ENCODE peak calls at places on chromosomes 3 and 15, in four cellular contexts. Q is NCI-H226, O is AG08396, A is lower leg skin. B is an unnamed sample.

GRCh38 chr3:36124118-36124796 is 256.0 kb upstream of the STAC start:
- DNase-seq in A (no peak), Q (peak), O (peak), B (no peak)

GRCh38 chr3:88105325-88105724 is 44.4 kb upstream of the C3orf38 start:
- DNase-seq in Q (no peak), A (no peak), O (no peak), B (no peak)

GRCh38 chr3:41508063-41508696 is 308.9 kb downstream of the CTNNB1 start:
- DNase-seq in O (no peak), A (no peak), Q (no peak), B (no peak)

GRCh38 chr3:72232777-72233176 is 447.8 kb upstream of the PROK2 start:
- DNase-seq in O (no peak), A (no peak), Q (no peak), B (no peak)

GRCh38 chr15:96130734-96131133 is 199.8 kb upstream of the NR2F2 start:
- DNase-seq in Q (no peak), A (no peak), O (no peak), B (no peak)

GRCh38 chr3:121645054-121645453 is 15.6 kb downstream of the HCLS1 start:
- DNase-seq in A (no peak), O (no peak), Q (no peak), B (no peak)

GRCh38 chr3:150362515-150363302 is 45.4 kb upstream of the TSC22D2 start:
- DNase-seq in O (no peak), A (no peak), Q (no peak), B (no peak)

GRCh38 chr3:73783811-73784210 is 159.1 kb upstream of the PDZRN3 start:
- DNase-seq in Q (no peak), O (no peak), A (no peak), B (no peak)

GRCh38 chr15:66703540-66703941 is 1.5 kb downstream of the SMAD6 start:
- DNase-seq in A (no peak), Q (no peak), O (no peak), B (no peak)

GRCh38 chr3:144586382-144586781 is 614.8 kb downstream of the DIPK2A start:
- DNase-seq in A (no peak), O (peak), Q (no peak), B (no peak)

GRCh38 chr3:132228923-132229322 is 88.3 kb upstream of the ACP3 start:
- DNase-seq in O (no peak), Q (no peak), A (no peak), B (no peak)

GRCh38 chr15:83626171-83626802 is 27.6 kb upstream of the ADAMTSL3 start:
- DNase-seq in A (no peak), Q (peak), O (no peak), B (no peak)

GRCh38 chr3:192916455-192917257 is 1.0 kb downstream of the MB21D2 start:
- DNase-seq in O (peak), Q (peak), A (peak), B (no peak)

GRCh38 chr3:159806412-159806811 is 182.2 kb upstream of the IL12A start:
- DNase-seq in A (no peak), O (no peak), Q (no peak), B (no peak)

GRCh38 chr3:52305926-52306325 is 10.2 kb upstream of the DNAH1 start:
- DNase-seq in A (no peak), Q (no peak), O (no peak), B (no peak)

B was measured in D721Med.